ENCODE peak calls at places on chromosomes 13 and 19, in seven cellular contexts. P, S, E, X, O, C and N are unnamed samples. For H3K27me3, the result is how much of the 10 kb centered on the place peaks cover.

GRCh38 chr13:37492741-37493514 is 105.6 kb downstream of the POSTN start:
- DNase-seq in P (no peak), O (no peak), C (peak), S (peak), E (no peak), X (no peak), N (no peak)

GRCh38 chr13:37023871-37024270 is 23.3 kb downstream of the EXOSC8 start:
- DNase-seq in X (no peak), C (peak), O (no peak), P (no peak), E (no peak), S (peak), N (no peak)

GRCh38 chr19:42480335-42481095 is 37.8 kb upstream of the CXCL17 start:
- DNase-seq in O (peak), S (peak), E (no peak), C (peak), P (no peak), X (no peak), N (no peak)

GRCh38 chr13:113598081-113598410 is 13.5 kb downstream of the TFDP1 start:
- DNase-seq in P (no peak), X (peak), S (no peak), E (peak), O (no peak), C (no peak), N (no peak)

GRCh38 chr13:100798739-100799361 is 124.3 kb upstream of the TMTC4 start:
- DNase-seq in O (no peak), X (no peak), S (no peak), E (no peak), P (no peak), C (no peak), N (no peak)

GRCh38 chr13:65971541-65971940 is 1258.6 kb downstream of the PCDH9 start:
- DNase-seq in C (no peak), O (no peak), X (no peak), E (no peak), P (no peak), S (no peak), N (no peak)

GRCh38 chr19:4676955-4677731 is 7.0 kb upstream of the MYDGF start:
- DNase-seq in O (peak), P (peak), S (peak), X (no peak), C (peak), E (no peak), N (peak)

GRCh38 chr19:58356971-58357797 is 3.9 kb upstream of the A1BG start:
- DNase-seq in X (no peak), P (no peak), C (no peak), S (peak), O (no peak), E (no peak), N (no peak)

GRCh38 chr19:1026189-1027019 is at the start of gene CNN2:
- DNase-seq in X (peak), P (peak), S (peak), O (peak), C (peak), E (peak), N (no peak)

GRCh38 chr13:106176103-106176502 is 359.4 kb downstream of the EFNB2 start:
- DNase-seq in S (no peak), C (peak), P (no peak), O (no peak), X (no peak), E (no peak), N (no peak)

GRCh38 chr13:91986771-91987515 is 588.5 kb downstream of the GPC5 start:
- DNase-seq in C (peak), O (no peak), X (no peak), E (no peak), P (no peak), S (no peak), N (no peak)

GRCh38 chr13:112626761-112627160 is 38.8 kb upstream of the TUBGCP3 start:
- DNase-seq in O (no peak), S (no peak), P (no peak), X (no peak), C (no peak), E (no peak), N (no peak)

GRCh38 chr13:97004886-97005285 is 10.6 kb upstream of the OXGR1 start:
- DNase-seq in O (no peak), C (no peak), S (no peak), P (no peak), E (no peak), X (no peak), N (no peak)

GRCh38 chr19:42246143-42246868 is 3.9 kb upstream of the GSK3A start:
- DNase-seq in S (peak), C (peak), O (peak), E (peak), P (peak), X (peak), N (peak)

GRCh38 chr19:677601-678380 is 1.6 kb downstream of the FSTL3 start:
- DNase-seq in S (peak), O (no peak), C (peak), P (peak), E (no peak), X (no peak), N (no peak)

GRCh38 chr13:21478881-21479808 is 20.0 kb upstream of the ZDHHC20 start:
- DNase-seq in S (peak), O (peak), P (no peak), E (no peak), X (no peak), C (peak), N (no peak)

GRCh38 chr13:27044837-27045570 is 126.6 kb downstream of the USP12 start:
- DNase-seq in E (no peak), C (no peak), S (no peak), P (no peak), O (no peak), X (no peak), N (no peak)

GRCh38 chr19:10006335-10006708 is 4.0 kb downstream of the COL5A3 start:
- DNase-seq in P (peak), E (no peak), C (peak), S (no peak), O (no peak), X (peak), N (no peak)

GRCh38 chr19:50702870-50703829 is 16.5 kb downstream of the SHANK1 start:
- DNase-seq in C (no peak), O (no peak), S (no peak), P (peak), E (no peak), X (no peak), N (peak)

GRCh38 chr13:112756967-112757758 is 67.3 kb downstream of the ATP11A start:
- DNase-seq in O (no peak), X (no peak), P (peak), C (no peak), S (no peak), E (no peak), N (peak)

GRCh38 chr13:104586010-104586746 is 1520.0 kb upstream of the SLC10A2 start:
- DNase-seq in P (no peak), E (no peak), X (no peak), C (peak), S (peak), O (peak), N (no peak)

GRCh38 chr13:36919833-36920611 is at the start of gene SMAD9:
- DNase-seq in O (peak), X (peak), C (peak), P (peak), S (peak), E (peak), N (peak)

GRCh38 chr19:55528030-55528801 is 8.7 kb downstream of the SBK2 start:
- DNase-seq in E (no peak), O (no peak), C (no peak), P (no peak), S (no peak), X (no peak), N (no peak)

GRCh38 chr19:3785938-3786824 is at the start of gene MATK:
- DNase-seq in S (no peak), X (no peak), O (no peak), C (no peak), E (no peak), P (no peak), N (peak)

GRCh38 chr19:16070366-16070990 is 5.8 kb upstream of the TPM4 start:
- DNase-seq in C (no peak), X (peak), E (peak), O (peak), S (no peak), P (peak), N (no peak)

GRCh38 chr19:45506991-45507863 is at the start of gene VASP:
- DNase-seq in C (peak), P (peak), E (peak), O (peak), X (peak), S (peak), N (peak)

GRCh38 chr13:66805657-66806056 is 424.5 kb downstream of the PCDH9 start:
- DNase-seq in P (no peak), E (no peak), O (no peak), C (peak), X (no peak), S (peak), N (no peak)

GRCh38 chr19:30719189-30719990 is 347.2 kb downstream of the ZNF536 start:
- DNase-seq in O (peak), P (peak), E (no peak), C (peak), S (no peak), X (peak), N (peak)

DNA sequence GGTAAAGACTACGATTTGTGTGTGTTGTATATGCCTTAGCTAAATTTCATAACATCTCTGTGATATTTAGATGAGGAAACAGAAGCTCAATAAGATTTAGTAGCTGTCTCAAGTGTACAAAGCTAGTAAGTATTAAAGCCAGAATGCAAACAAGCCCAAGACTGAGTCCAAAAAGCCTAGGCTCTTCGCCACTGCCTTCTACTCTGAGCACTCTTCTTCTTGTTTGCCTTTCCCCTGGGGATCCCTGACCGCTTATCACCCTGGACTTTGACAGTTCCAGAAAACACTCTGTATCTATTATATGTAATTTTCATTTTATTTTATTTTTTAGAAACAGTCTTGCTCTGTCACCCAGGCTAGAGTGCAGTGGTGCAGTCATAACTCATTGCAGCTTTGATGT is 5.8 kb downstream of the TM9SF2 start:
- DNase-seq in E (no peak), O (no peak), C (no peak), X (no peak), P (no peak), S (no peak), N (no peak)
- H3K4me3 ChIP-seq in E (no peak), O (no peak), C (no peak), X (no peak), P (peak), S (no peak), N (no peak)

GRCh38 chr13:82751221-82751620 is 1131.1 kb downstream of the SLITRK1 start:
- DNase-seq in O (no peak), X (no peak), P (no peak), S (no peak), E (no peak), C (no peak), N (no peak)
- TF ChIP-seq CTCF in O (no peak), X (no peak), P (no peak), S (no peak), E (no peak), C (no peak), N (no peak)

GRCh38 chr13:84497613-84498012 is 615.3 kb upstream of the SLITRK1 start:
- DNase-seq in E (no peak), C (no peak), O (no peak), P (no peak), S (no peak), X (no peak), N (no peak)
- H3K27me3 ChIP-seq in E (under half), C (under half), O (under half), P (under half), S (under half), X (under half), N (under half)

DNA sequence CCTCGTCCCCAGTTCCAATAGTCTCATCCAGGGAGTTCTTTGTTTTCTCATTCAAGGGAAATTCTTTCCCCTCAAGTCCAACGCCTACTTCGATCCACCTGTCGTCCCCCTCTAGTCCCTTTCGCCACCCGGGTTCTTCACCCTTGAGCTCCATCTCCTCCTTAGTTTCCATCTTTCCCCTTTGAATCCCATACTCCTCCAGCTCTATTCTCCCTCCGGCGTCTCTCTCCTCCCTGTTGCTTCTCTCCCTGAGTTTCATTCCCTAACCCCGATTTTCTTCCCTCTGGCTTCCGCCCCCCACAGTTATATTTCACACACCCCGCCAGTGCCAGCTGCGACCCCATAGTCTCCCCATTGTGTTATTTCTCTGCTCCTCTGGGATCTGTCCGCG is 628 bp upstream of the SLC17A7 start:
- DNase-seq in O (no peak), X (no peak), C (no peak), P (no peak), E (no peak), S (no peak), N (no peak)
- H3K4me3 ChIP-seq in O (no peak), X (peak), C (no peak), P (peak), E (peak), S (no peak), N (no peak)

GRCh38 chr19:37987356-37988332 is 80.6 kb downstream of the SIPA1L3 start:
- DNase-seq in S (no peak), O (no peak), X (no peak), C (no peak), P (no peak), E (no peak), N (no peak)
- TF ChIP-seq CTCF in S (peak), O (no peak), X (no peak), C (peak), P (no peak), E (no peak), N (no peak)

DNA sequence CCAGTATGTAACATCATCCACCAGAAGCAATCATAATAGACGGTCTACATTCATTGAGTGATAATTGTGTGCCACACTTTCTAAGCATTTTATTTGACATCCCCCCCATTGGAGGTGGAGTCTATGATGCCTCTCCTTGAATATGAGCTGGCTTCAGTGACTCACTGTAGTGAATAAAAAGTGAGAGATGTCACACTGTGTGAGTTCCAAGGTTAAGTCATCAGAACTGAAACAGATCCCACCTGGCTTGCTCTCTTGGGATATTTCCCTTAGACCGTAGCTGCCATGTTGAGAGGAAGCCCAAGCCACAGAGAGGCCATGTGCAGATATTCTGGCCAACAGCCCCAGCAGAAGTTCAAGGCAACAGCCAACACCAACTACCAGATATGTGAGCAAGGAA is 12.6 kb downstream of the RTBDN start:
- DNase-seq in O (no peak), P (no peak), E (no peak), S (no peak), X (no peak), C (no peak), N (no peak)
- H3K27me3 ChIP-seq in O (under half), P (under half), E (under half), S (under half), X (under half), C (under half), N (under half)

GRCh38 chr13:24681930-24682329 is 1.7 kb downstream of the ATP12A start:
- DNase-seq in O (no peak), P (no peak), E (no peak), X (no peak), S (no peak), C (no peak), N (no peak)

GRCh38 chr13:24679686-24680085 is 522 bp upstream of the ATP12A start:
- DNase-seq in E (no peak), S (no peak), X (no peak), C (no peak), O (no peak), P (no peak), N (no peak)

GRCh38 chr13:24682353-24682752 is 2.1 kb downstream of the ATP12A start:
- DNase-seq in E (no peak), S (no peak), C (no peak), O (no peak), X (no peak), P (no peak), N (no peak)

GRCh38 chr13:24680258-24680920 is at the start of gene ATP12A:
- DNase-seq in S (no peak), P (no peak), E (no peak), C (no peak), O (peak), X (no peak), N (no peak)

GRCh38 chr13:24680921-24681585 is 845 bp downstream of the ATP12A start:
- DNase-seq in C (no peak), O (no peak), E (no peak), S (no peak), P (no peak), X (no peak), N (no peak)
- H3K4me3 ChIP-seq in C (no peak), O (no peak), E (peak), S (no peak), P (peak), X (peak), N (peak)

GRCh38 chr19:40517248-40517647 is 50.4 kb downstream of the SPTBN4 start:
- DNase-seq in P (no peak), C (no peak), X (no peak), O (no peak), S (no peak), E (no peak), N (no peak)

GRCh38 chr19:40521276-40521675 is 54.5 kb downstream of the SPTBN4 start:
- DNase-seq in C (no peak), P (no peak), X (no peak), E (no peak), S (no peak), O (no peak), N (no peak)

GRCh38 chr19:40523322-40524047 is 53.2 kb upstream of the SHKBP1 start:
- DNase-seq in S (peak), P (peak), C (peak), X (peak), E (peak), O (peak), N (peak)

GRCh38 chr19:40524133-40524549 is 52.5 kb upstream of the SHKBP1 start:
- DNase-seq in O (no peak), X (no peak), C (no peak), P (no peak), S (no peak), E (no peak), N (no peak)

DNA sequence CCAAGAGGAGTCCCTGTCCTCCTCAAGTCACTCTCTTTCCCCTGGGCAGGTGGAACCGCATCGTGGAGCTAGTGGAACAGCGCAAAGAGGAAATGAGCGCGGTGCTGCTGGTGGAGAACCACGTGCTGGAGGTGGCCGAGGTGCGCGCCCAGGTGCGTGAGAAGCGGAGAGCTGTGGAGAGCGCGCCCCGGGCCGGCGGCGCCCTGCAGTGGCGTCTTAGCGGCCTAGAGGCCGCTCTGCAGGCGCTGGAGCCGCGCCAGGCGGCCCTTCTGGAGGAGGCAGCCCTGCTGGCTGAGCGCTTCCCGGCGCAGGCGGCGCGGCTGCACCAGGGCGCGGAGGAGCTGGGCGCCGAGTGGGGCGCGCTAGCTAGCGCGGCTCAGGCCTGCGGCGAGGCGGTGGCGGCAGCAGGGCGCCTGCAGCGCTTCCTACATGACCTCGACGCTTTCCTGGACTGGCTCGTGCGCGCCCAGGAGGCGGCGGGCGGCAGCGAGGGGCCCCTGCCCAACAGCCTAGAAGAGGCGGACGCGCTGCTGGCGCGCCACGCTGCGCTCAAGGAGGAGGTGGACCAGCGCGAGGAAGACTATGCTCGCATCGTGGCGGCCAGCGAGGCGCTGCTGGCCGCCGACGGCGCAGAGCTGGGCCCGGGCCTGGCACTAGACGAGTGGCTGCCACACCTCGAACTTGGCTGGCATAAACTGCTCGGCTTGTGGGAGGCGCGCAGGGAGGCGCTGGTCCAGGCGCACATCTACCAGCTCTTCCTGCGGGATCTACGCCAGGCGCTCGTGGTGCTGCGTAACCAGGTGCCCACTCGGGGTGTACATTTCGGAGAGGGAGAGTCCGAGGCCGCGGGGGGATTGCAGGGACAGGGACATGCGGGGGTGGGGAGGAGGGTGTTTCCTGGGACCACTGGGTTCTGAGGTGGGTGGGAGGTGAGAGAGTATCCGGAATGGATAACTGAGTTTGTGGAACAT is 52.8 kb downstream of the SPTBN4 start:
- DNase-seq in S (peak), P (peak), X (no peak), E (no peak), O (no peak), C (peak), N (peak)
- TF ChIP-seq CTCF in S (no peak), P (no peak), X (no peak), E (no peak), O (no peak), C (peak), N (no peak)

GRCh38 chr19:28258794-28259193 is 954.2 kb downstream of the UQCRFS1 start:
- DNase-seq in X (no peak), O (no peak), E (no peak), P (no peak), S (no peak), C (no peak), N (no peak)

DNA sequence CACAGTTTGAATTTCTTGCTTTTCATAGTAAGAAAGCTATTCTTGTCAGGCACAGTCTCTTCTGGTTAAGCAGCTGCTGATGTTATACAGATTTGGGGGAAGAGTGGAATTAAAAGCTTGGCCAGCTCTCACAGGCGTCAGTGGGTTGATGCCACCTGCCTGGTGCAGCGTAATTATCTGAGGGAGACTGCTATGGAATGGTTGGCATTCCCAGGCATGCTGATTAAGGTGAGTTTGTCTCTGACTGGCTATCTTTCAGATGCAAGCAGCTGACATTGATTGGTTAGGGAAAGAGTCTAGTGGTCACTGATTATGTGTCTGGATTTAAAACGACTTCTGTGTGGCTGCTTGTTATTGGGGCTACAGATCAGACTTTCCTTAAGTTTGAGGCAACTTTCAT is 948.4 kb downstream of the UQCRFS1 start:
- DNase-seq in E (no peak), O (no peak), S (no peak), X (no peak), P (no peak), C (no peak), N (no peak)
- H3K27me3 ChIP-seq in E (under half), O (under half), S (under half), X (under half), P (under half), C (under half), N (under half)